ENCODE peak calls at places on chromosome 9, in five cellular contexts. U, Q, H, Y and F are unnamed samples.

GRCh38 chr9:89872913-89873707 is 268.3 kb downstream of the GADD45G start:
- DNase-seq in U (no peak), Q (no peak), H (no peak), Y (no peak), F (no peak)

GRCh38 chr9:87909310-87910041 is 8.3 kb upstream of the SPATA31C1 start:
- DNase-seq in U (no peak), Q (no peak), H (no peak), Y (peak), F (no peak)

GRCh38 chr9:94182532-94182931 is 76.6 kb upstream of the ZNF169 start:
- DNase-seq in U (no peak), Q (no peak), H (no peak), Y (no peak), F (no peak)

GRCh38 chr9:114366334-114367128 is 21.3 kb downstream of the AKNA start:
- DNase-seq in U (peak), Q (peak), H (peak), Y (peak), F (no peak)

GRCh38 chr9:78856144-78856543 is 559.2 kb downstream of the PSAT1 start:
- DNase-seq in U (no peak), Q (no peak), H (peak), Y (peak), F (peak)

GRCh38 chr9:34163439-34163838 is 15.4 kb upstream of the UBAP1 start:
- DNase-seq in U (no peak), Q (peak), H (no peak), Y (no peak), F (no peak)

GRCh38 chr9:83642784-83643183 is 19.8 kb downstream of the IDNK start:
- DNase-seq in U (no peak), Q (no peak), H (no peak), Y (no peak), F (no peak)

GRCh38 chr9:70412678-70413426 is 1.6 kb downstream of the KLF9 start:
- DNase-seq in U (no peak), Q (peak), H (peak), Y (peak), F (no peak)

GRCh38 chr9:12658531-12659209 is 34.5 kb upstream of the TYRP1 start:
- DNase-seq in U (no peak), Q (no peak), H (no peak), Y (no peak), F (no peak)

GRCh38 chr9:110083866-110084265 is 124.1 kb downstream of the C9orf152 start:
- DNase-seq in U (no peak), Q (no peak), H (no peak), Y (no peak), F (no peak)

GRCh38 chr9:133086894-133087293 is 25.1 kb downstream of the CEL start:
- DNase-seq in U (no peak), Q (no peak), H (no peak), Y (no peak), F (no peak)